ENCODE peak calls at places on chromosomes 16 and 17, in eight cellular contexts. U is endothelial cell; N is lung microvascular endothelial cell; K is activated T-helper 9 cell treated with anti-CD3 and anti-CD28 coated beads, Interleukin-2, amount 50 U/mL, for 16 hours; H is neural crest cell; X is ELF-1; P is stimulated activated CD4-positive, alpha-beta T cell treated with anti-CD3 and anti-CD28 coated beads, Interleukin-12 subunit alpha, Interleukin-12 subunit beta, amount 100 ng/mL, for 4 hours; A is NCI-H1436 treated with DMSO at 0.1 percent for 48 hours. T is an unnamed sample.

GRCh38 chr16:81446318-81447275 is 2.0 kb downstream of the CMIP start:
- DNase-seq in N (peak; percentile 40), X (peak; percentile 44), P (no peak), U (no peak), K (no peak), A (no peak), H (no peak), T (no peak)

GRCh38 chr16:87584271-87584670 is 18.0 kb upstream of the JPH3 start:
- DNase-seq in K (no peak), A (no peak), P (no peak), U (no peak), H (no peak), X (no peak), N (peak; percentile 84), T (no peak)

GRCh38 chr17:34979650-34980352 is 511 bp upstream of the LIG3 start:
- DNase-seq in K (no peak), N (no peak), X (peak; percentile 44), A (no peak), P (no peak), H (no peak), U (no peak), T (peak; percentile 20)

GRCh38 chr17:81209141-81209540 is 13.6 kb downstream of the CEP131 start:
- DNase-seq in A (no peak), K (no peak), H (no peak), P (no peak), N (no peak), U (no peak), X (no peak), T (no peak)

GRCh38 chr16:28183930-28184329 is 27.8 kb downstream of the XPO6 start:
- DNase-seq in P (no peak), N (no peak), K (no peak), U (no peak), X (no peak), H (no peak), A (no peak), T (no peak)

GRCh38 chr16:72442381-72443158 is 270.6 kb upstream of the PMFBP1 start:
- DNase-seq in K (no peak), U (no peak), P (no peak), H (no peak), N (no peak), A (no peak), X (no peak), T (no peak)

GRCh38 chr17:44123356-44124117 is at the start of gene HDAC5:
- DNase-seq in K (peak; percentile 96), N (peak; percentile 95), A (peak; percentile 81), X (peak; percentile 94), H (peak; percentile 89), P (peak; percentile 93), U (peak; percentile 92), T (peak; percentile 96)

GRCh38 chr17:59825533-59826316 is 67.0 kb downstream of the TUBD1 start:
- DNase-seq in U (no peak), H (no peak), P (no peak), A (no peak), K (peak; percentile 23), X (no peak), N (peak; percentile 27), T (no peak)

GRCh38 chr17:50889528-50890118 is 23.5 kb upstream of the TOB1 start:
- DNase-seq in P (no peak), X (no peak), A (no peak), N (no peak), K (no peak), H (no peak), U (no peak), T (no peak)

GRCh38 chr17:56300191-56300590 is 146.9 kb downstream of the ANKFN1 start:
- DNase-seq in N (no peak), P (no peak), A (no peak), K (no peak), U (no peak), X (no peak), H (no peak), T (no peak)

GRCh38 chr16:11669380-11670146 is 1.3 kb downstream of the SNN start:
- DNase-seq in U (no peak), H (no peak), K (no peak), N (peak; percentile 64), A (no peak), X (peak; percentile 42), P (no peak), T (no peak)

GRCh38 chr16:2532494-2533141 is 1.4 kb upstream of the CEMP1 start:
- DNase-seq in K (peak; percentile 38), P (peak; percentile 42), X (peak; percentile 60), A (no peak), U (no peak), H (no peak), N (peak; percentile 60), T (peak; percentile 64)

GRCh38 chr17:48307814-48308411 is 122.1 kb downstream of the SKAP1 start:
- DNase-seq in A (peak; percentile 21), U (peak; percentile 63), H (peak; percentile 43), P (peak; percentile 41), N (peak; percentile 71), K (peak; percentile 29), X (peak; percentile 57), T (peak; percentile 68)

GRCh38 chr17:14747576-14747940 is 446.7 kb downstream of the HS3ST3B1 start:
- DNase-seq in P (no peak), H (no peak), X (no peak), A (no peak), U (no peak), N (no peak), K (no peak), T (no peak)

GRCh38 chr16:2340564-2341455 is at the start of gene ABCA3:
- DNase-seq in A (peak; percentile 45), X (peak; percentile 97), U (peak; percentile 100), H (peak; percentile 100), P (peak; percentile 96), K (peak; percentile 93), N (peak; percentile 96), T (peak; percentile 94)

GRCh38 chr17:8062435-8062806 is 23.6 kb downstream of the ALOX15B start:
- DNase-seq in N (peak; percentile 90), K (no peak), H (no peak), U (no peak), X (no peak), P (no peak), A (no peak), T (no peak)

GRCh38 chr17:66172144-66172543 is 19.8 kb downstream of the CEP112 start:
- DNase-seq in P (no peak), K (no peak), A (no peak), U (no peak), N (no peak), H (no peak), X (no peak), T (no peak)

GRCh38 chr16:4094138-4094773 is 22.0 kb downstream of the ADCY9 start:
- DNase-seq in H (no peak), K (no peak), X (no peak), U (no peak), A (no peak), P (no peak), N (no peak), T (no peak)

GRCh38 chr17:48244814-48245213 is 137.2 kb downstream of the SNX11 start:
- DNase-seq in K (no peak), P (no peak), H (no peak), X (no peak), A (no peak), N (no peak), U (no peak), T (no peak)

GRCh38 chr17:7997186-7997585 is 5.2 kb upstream of the GUCY2D start:
- DNase-seq in A (peak; percentile 59), P (no peak), U (peak; percentile 45), H (no peak), K (no peak), N (peak; percentile 22), X (peak; percentile 42), T (peak; percentile 83)

GRCh38 chr16:4918790-4919210 is 18.1 kb downstream of the PPL start:
- DNase-seq in P (no peak), N (no peak), U (no peak), A (no peak), K (no peak), X (peak; percentile 79), H (no peak), T (no peak)

GRCh38 chr16:75376475-75376907 is 56.8 kb downstream of the CFDP1 start:
- DNase-seq in N (no peak), K (no peak), U (no peak), P (no peak), H (no peak), X (peak; percentile 40), A (no peak), T (no peak)

GRCh38 chr17:72683506-72684404 is 408.7 kb downstream of the SLC39A11 start:
- DNase-seq in P (no peak), N (no peak), H (no peak), U (no peak), X (peak; percentile 91), K (no peak), A (peak; percentile 67), T (peak; percentile 93)

GRCh38 chr17:81400154-81400938 is 5.1 kb downstream of the BAHCC1 start:
- DNase-seq in X (peak; percentile 64), A (no peak), K (no peak), U (no peak), H (peak; percentile 61), N (peak; percentile 66), P (no peak), T (peak; percentile 59)

GRCh38 chr17:79777844-79778503 is at the start of gene CBX2:
- DNase-seq in X (no peak), U (peak; percentile 90), P (peak; percentile 84), K (peak; percentile 77), H (peak; percentile 76), N (peak; percentile 80), A (no peak), T (peak; percentile 76)

GRCh38 chr16:3023415-3023668 is 400 bp downstream of the HCFC1R1 start:
- DNase-seq in P (no peak), K (no peak), H (no peak), X (no peak), N (no peak), A (no peak), U (no peak), T (no peak)

GRCh38 chr16:85618509-85618908 is 5.4 kb downstream of the GSE1 start:
- DNase-seq in N (no peak), X (no peak), U (no peak), P (no peak), A (no peak), K (no peak), H (no peak), T (no peak)

GRCh38 chr17:69909389-69909788 is 165.6 kb upstream of the KCNJ16 start:
- DNase-seq in N (no peak), P (no peak), X (no peak), K (no peak), H (no peak), U (no peak), A (no peak), T (no peak)

GRCh38 chr17:8140058-8140412 is 12.2 kb downstream of the PER1 start:
- DNase-seq in K (no peak), H (no peak), A (no peak), N (no peak), U (no peak), X (no peak), P (no peak), T (no peak)

GRCh38 chr16:19089410-19089955 is 22.1 kb downstream of the COQ7 start:
- DNase-seq in U (no peak), A (no peak), N (no peak), K (no peak), P (no peak), X (no peak), H (no peak), T (no peak)

GRCh38 chr17:1649844-1650409 is at the start of gene RILP:
- DNase-seq in K (no peak), N (peak; percentile 86), U (no peak), X (peak; percentile 74), H (no peak), A (no peak), P (no peak), T (peak; percentile 55)

GRCh38 chr16:641326-642188 is at the start of gene MCRIP2:
- DNase-seq in H (peak; percentile 78), A (no peak), K (peak; percentile 61), N (peak; percentile 60), X (peak; percentile 83), P (peak; percentile 78), U (peak; percentile 74), T (peak; percentile 84)

GRCh38 chr16:6835941-6836340 is 496.7 kb upstream of the RBFOX1 start:
- DNase-seq in K (no peak), U (no peak), P (no peak), X (no peak), H (no peak), N (no peak), A (no peak), T (no peak)

GRCh38 chr17:56597495-56597990 is 4.0 kb downstream of the NOG start:
- DNase-seq in A (no peak), N (peak; percentile 9), K (no peak), X (peak; percentile 44), U (peak; percentile 34), H (peak; percentile 26), P (no peak), T (no peak)